ENCODE peak calls at places on chromosomes 12 and 14, in four cellular contexts. G is HepG2, X is K562, H is GM12878. C is an unnamed sample.

GRCh38 chr12:43669373-43669772 is 89.2 kb downstream of the PUS7L start:
- DNase-seq in H (no peak), X (no peak), G (no peak), C (no peak)

GRCh38 chr12:96026331-96026730 is 9.1 kb downstream of the LTA4H start:
- DNase-seq in H (no peak), G (no peak), X (no peak), C (no peak)

GRCh38 chr14:21454843-21455550 is 926 bp downstream of the CHD8 start:
- DNase-seq in G (peak), H (no peak), X (no peak), C (no peak)

GRCh38 chr14:55107766-55108554 is 21.1 kb upstream of the LGALS3 start:
- DNase-seq in H (no peak), G (peak), X (peak), C (peak)

GRCh38 chr12:89492883-89493282 is 31.7 kb downstream of the GALNT4 start:
- DNase-seq in H (no peak), G (peak), X (no peak), C (no peak)

GRCh38 chr12:121632069-121632970 is 6.0 kb downstream of the ORAI1 start:
- DNase-seq in G (no peak), H (no peak), X (peak), C (peak)

GRCh38 chr12:57430117-57430930 is 519 bp downstream of the R3HDM2 start:
- DNase-seq in G (no peak), H (no peak), X (peak), C (peak)

GRCh38 chr12:46847001-46847400 is 21.2 kb upstream of the SLC38A4 start:
- DNase-seq in H (no peak), G (no peak), X (no peak), C (no peak)

GRCh38 chr14:25431211-25432076 is 381.5 kb upstream of the STXBP6 start:
- DNase-seq in G (peak), X (no peak), H (no peak), C (no peak)
- TF ChIP-seq POLR2AphosphoS5 in G (no peak), X (no peak), H (no peak), C (no peak)

GRCh38 chr14:93747102-93747501 is 41.2 kb downstream of the PRIMA1 start:
- DNase-seq in H (no peak), G (no peak), X (no peak), C (no peak)
- H3K4me3 ChIP-seq in H (no peak), G (no peak), X (no peak), C (no peak)

GRCh38 chr12:40648519-40648918 is 43.7 kb upstream of the CNTN1 start:
- DNase-seq in H (no peak), G (no peak), X (no peak), C (no peak)

GRCh38 chr12:40646456-40646855 is 45.8 kb upstream of the CNTN1 start:
- DNase-seq in G (no peak), X (no peak), H (no peak), C (no peak)

GRCh38 chr12:40646891-40647290 is 45.3 kb upstream of the CNTN1 start:
- DNase-seq in G (no peak), X (no peak), H (no peak), C (no peak)

GRCh38 chr12:40647651-40648050 is 44.6 kb upstream of the CNTN1 start:
- DNase-seq in G (no peak), H (no peak), X (no peak), C (no peak)

GRCh38 chr12:40645361-40645760 is 46.9 kb upstream of the CNTN1 start:
- DNase-seq in H (no peak), X (no peak), G (no peak), C (no peak)
- TF ChIP-seq MYC in H (no peak), X (no peak), G (no peak), C (no peak)

DNA sequence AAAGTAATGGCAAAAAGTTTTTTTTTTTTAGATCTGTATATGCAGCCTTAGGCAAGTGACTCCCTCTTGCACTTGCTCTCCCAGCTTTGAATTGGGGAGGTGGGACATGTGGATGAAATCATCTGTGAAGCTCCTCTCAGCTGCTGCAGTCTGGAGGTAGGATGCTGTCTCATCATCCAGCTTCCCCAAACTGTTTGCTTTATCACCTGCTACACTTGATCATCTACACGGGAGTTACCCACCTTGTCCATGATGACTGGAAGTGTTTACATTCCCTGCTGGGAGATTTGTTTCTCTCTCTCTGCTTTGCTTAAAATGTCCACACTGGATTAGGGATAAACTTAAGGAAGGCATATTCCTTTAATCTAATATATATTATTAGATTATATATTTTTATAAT is 8.5 kb upstream of the FGF23 start:
- DNase-seq in X (peak), H (no peak), G (no peak), C (no peak)
- TF ChIP-seq POLR2AphosphoS5 in X (no peak), H (no peak), G (no peak), C (no peak)

DNA sequence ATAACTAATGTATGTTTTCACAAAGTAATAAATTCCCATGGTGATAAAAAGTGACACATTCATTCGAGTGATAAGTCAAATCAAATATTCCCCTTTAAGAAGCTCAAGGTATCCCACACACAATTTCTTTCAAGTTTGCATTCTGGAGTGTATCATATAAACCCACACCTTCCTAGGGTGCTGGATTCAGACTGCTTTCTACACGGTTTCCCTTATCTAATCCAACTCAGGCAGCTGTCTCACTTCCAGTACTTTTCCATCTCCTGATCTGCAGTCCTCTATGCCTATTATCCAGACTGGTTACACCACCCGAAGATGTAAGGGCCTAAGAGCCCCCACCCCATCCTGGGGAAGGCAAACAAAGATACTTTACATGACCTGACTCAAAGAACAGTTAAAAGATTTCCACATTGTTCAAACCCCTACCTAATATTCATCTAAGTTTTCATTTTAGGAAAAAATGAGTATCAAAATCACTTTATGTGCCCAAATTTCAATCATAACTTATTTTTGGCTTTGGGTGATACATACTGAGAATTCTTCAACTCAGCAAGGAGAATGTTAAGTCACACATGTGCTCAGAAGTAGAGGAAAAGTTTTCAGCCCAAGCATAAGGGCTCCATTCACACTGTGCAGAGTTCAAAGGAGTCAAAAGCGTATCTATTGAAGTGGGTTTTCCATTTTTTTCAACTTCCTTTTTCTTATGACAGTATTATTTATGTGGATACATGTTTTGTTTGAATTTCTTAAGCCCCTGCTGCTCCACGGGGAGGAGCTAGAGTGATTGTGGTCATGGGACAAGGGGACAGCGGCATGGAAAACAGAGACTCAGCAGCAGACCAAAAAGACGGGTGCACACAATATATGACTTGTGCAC is 41.8 kb downstream of the CORO1C start:
- DNase-seq in H (no peak), G (peak), X (peak), C (peak)
- H3K4me3 ChIP-seq in H (peak), G (peak), X (no peak), C (no peak)

GRCh38 chr12:105706973-105707334 is 376.5 kb downstream of the C12orf75 start:
- DNase-seq in X (no peak), G (no peak), H (no peak), C (no peak)

GRCh38 chr12:105704788-105705187 is 374.3 kb downstream of the C12orf75 start:
- DNase-seq in H (no peak), X (no peak), G (no peak), C (no peak)

GRCh38 chr12:105705765-105706164 is 375.3 kb downstream of the C12orf75 start:
- DNase-seq in X (peak), G (peak), H (no peak), C (peak)

GRCh38 chr12:105705235-105705634 is 374.7 kb downstream of the C12orf75 start:
- DNase-seq in G (no peak), H (no peak), X (no peak), C (no peak)

GRCh38 chr12:105706321-105706972 is 376.0 kb downstream of the C12orf75 start:
- DNase-seq in G (no peak), X (no peak), H (no peak), C (peak)
- TF ChIP-seq MYC in G (no peak), X (no peak), H (no peak), C (no peak)

DNA sequence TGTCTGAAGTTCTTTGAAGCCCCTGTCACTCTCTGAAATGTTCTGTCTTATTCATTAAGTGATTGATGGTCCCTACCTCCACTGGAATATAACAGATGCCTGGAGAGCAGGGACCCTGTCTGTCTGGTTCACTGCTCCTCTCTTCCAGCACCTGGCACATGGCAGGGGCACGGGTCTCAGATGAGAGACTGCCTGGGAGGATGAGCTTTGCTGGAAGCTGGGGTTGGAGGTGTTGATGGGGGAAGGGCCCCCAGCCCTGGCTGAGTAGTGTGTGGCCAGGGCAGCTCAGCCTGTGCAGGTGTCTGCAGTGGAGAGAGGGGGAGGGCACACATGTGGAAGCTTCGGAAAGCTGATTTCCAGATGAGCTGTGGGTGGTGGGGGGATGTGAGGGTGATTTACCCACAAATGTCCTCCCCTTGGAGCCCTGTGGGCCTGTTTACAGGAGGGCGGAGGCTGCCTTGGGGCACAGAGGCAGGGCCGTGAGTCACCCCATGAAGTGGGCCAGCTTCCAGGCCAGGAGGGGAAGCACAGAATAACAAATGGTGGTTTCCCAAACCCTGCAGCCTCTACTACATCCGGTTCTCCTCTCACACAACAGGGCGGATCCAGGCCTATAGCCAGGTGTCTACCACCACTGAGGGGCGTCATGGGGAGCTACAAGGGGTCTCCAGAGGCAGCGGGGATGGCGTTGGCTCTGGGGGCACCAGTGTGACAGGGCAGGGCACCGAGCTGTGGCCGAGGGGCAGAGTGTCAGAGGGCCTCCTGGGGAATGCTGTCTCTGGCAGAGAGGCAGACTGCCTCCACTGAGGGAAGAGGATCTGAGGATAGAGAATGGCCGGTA is 11.0 kb downstream of the KRT7 start:
- DNase-seq in G (peak), X (no peak), H (peak), C (peak)
- TF ChIP-seq POLR2AphosphoS5 in G (no peak), X (no peak), H (peak), C (peak)

GRCh38 chr12:113069149-113069548 is 12.6 kb downstream of the DTX1 start:
- DNase-seq in G (no peak), H (no peak), X (no peak), C (no peak)

GRCh38 chr12:113069751-113070116 is 13.2 kb downstream of the DTX1 start:
- DNase-seq in X (no peak), G (no peak), H (no peak), C (no peak)

GRCh38 chr12:113071063-113071426 is 14.5 kb downstream of the DTX1 start:
- DNase-seq in H (no peak), X (no peak), G (no peak), C (no peak)

GRCh38 chr12:113071427-113072112 is 15.0 kb downstream of the DTX1 start:
- DNase-seq in G (peak), X (no peak), H (no peak), C (no peak)

DNA sequence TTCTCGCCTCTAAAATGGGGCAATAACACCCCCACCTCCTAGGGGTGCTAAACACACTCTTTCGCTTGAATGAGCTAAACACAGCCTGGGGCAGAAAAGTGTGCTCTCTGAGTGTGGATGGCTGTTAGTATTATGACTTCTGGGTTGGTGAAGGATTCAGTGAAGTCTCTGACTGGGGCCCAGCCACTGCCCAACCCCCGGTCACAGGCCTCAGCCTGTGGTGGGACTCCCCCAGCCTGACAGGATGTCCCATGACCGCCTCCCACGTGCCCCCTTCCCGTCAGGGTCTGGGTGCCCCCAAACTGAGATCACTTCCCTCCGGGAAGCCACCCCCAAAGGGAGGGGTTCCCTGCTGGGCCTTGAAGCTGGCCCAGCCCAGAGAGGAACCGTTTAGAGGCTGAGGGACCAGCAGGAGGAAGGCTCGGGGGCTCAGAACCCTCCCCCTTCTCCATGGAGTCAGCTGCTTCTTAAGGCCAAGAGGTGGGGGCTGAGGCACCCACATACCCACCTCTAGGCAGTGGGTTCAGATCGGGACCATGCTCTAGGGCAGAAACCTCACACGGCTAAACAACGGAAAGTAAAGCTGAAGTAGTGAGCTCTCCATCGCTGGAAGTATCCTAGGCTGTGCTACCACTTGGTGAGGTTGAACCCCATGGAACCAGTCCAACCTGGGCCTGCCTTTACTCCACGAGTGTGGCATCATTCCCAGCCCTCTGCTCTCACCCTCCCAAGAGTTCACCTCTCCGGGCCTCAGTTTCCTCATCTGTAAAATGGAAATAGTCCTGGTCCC is 13.8 kb downstream of the DTX1 start:
- DNase-seq in H (no peak), G (no peak), X (no peak), C (no peak)
- H3K4me3 ChIP-seq in H (no peak), G (no peak), X (no peak), C (no peak)

DNA sequence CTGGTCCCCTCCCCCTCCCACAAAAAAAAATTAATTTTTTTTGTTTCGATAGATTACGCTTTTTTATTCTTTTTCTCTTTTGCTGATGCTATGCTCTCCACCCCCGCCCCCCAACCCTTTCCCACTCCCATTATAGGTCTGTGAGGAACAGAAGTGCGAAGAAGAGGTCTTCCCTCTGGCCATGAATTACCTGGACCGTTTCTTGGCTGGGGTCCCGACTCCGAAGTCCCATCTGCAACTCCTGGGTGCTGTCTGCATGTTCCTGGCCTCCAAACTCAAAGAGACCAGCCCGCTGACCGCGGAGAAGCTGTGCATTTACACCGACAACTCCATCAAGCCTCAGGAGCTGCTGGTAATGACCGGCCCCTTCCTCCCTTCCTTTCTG is 2.3 kb downstream of the CCND2 start:
- DNase-seq in G (no peak), X (no peak), H (no peak), C (no peak)
- TF ChIP-seq MYC in G (no peak), X (no peak), H (no peak), C (no peak)